ENCODE peak calls at places on chromosomes 12 and 14, in ten cellular contexts. L, X, G, M, H, B, E, T, K and O are unnamed samples.

GRCh38 chr12:111066744-111067437 is 146.5 kb upstream of the MYL2 start:
- DNase-seq in L (no peak), X (peak), G (no peak), M (no peak), H (no peak), B (peak), E (no peak), T (no peak), K (peak), O (no peak)

GRCh38 chr12:53298154-53298553 is 1.3 kb upstream of the MYG1 start:
- DNase-seq in L (no peak), X (no peak), G (no peak), M (no peak), H (peak), B (peak), E (no peak), T (no peak), K (no peak), O (no peak)

GRCh38 chr14:93490001-93490400 is 59.3 kb downstream of the UNC79 start:
- DNase-seq in L (no peak), X (no peak), G (no peak), M (no peak), H (no peak), B (no peak), E (no peak), T (no peak), K (no peak), O (no peak)

GRCh38 chr12:107522692-107523477 is 162.7 kb upstream of the PWP1 start:
- DNase-seq in L (peak), X (no peak), G (no peak), M (no peak), H (no peak), B (peak), E (no peak), T (no peak), K (no peak), O (no peak)

GRCh38 chr12:49980501-49981158 is 7.9 kb downstream of the AQP6 start:
- DNase-seq in L (no peak), X (no peak), G (no peak), M (no peak), H (no peak), B (no peak), E (no peak), T (no peak), K (no peak), O (no peak)

GRCh38 chr12:40716037-40716436 is 23.8 kb downstream of the CNTN1 start:
- DNase-seq in L (no peak), X (no peak), G (no peak), M (no peak), H (no peak), B (no peak), E (no peak), T (no peak), K (no peak), O (no peak)

GRCh38 chr14:72792051-72792788 is 101.7 kb downstream of the DPF3 start:
- DNase-seq in L (no peak), X (no peak), G (no peak), M (no peak), H (no peak), B (no peak), E (no peak), T (peak), K (no peak), O (no peak)

GRCh38 chr12:45762185-45763110 is 32.9 kb downstream of the ARID2 start:
- DNase-seq in L (peak), X (peak), G (peak), M (peak), H (peak), B (peak), E (no peak), T (no peak), K (peak), O (no peak)

GRCh38 chr12:117333331-117334000 is 28.0 kb downstream of the NOS1 start:
- DNase-seq in L (no peak), X (no peak), G (no peak), M (no peak), H (no peak), B (no peak), E (no peak), T (no peak), K (no peak), O (no peak)

GRCh38 chr14:64506751-64507150 is 2.2 kb downstream of the ZBTB1 start:
- DNase-seq in L (no peak), X (no peak), G (no peak), M (peak), H (no peak), B (no peak), E (no peak), T (no peak), K (no peak), O (no peak)